ENCODE peak calls at places on chromosome 18, in seven cellular contexts. Q is RPMI7951; N is HTR-8/SVneo; J is cardiac fibroblast; V is right lobe of liver; Z is GM04504; I is effector memory CD4-positive, alpha-beta T cell. H is an unnamed sample.

GRCh38 chr18:43077510-43078290 is 37.8 kb downstream of the RIT2 start:
- DNase-seq in I (no peak), N (no peak), Q (no peak), J (no peak), Z (no peak), V (no peak), H (no peak)

GRCh38 chr18:76805221-76805620 is 17.1 kb upstream of the ZNF236 start:
- DNase-seq in J (peak; percentile 56), N (no peak), Q (peak; percentile 38), V (no peak), I (no peak), Z (no peak), H (no peak)

GRCh38 chr18:29588446-29589100 is 1411.6 kb upstream of the CDH2 start:
- DNase-seq in Q (no peak), Z (no peak), J (no peak), N (no peak), I (no peak), V (no peak), H (no peak)

GRCh38 chr18:45874501-45875184 is 49.2 kb downstream of the SIGLEC15 start:
- DNase-seq in J (peak; percentile 43), N (no peak), V (no peak), Q (peak; percentile 78), I (peak; percentile 43), Z (peak; percentile 4), H (peak; percentile 26)

GRCh38 chr18:48328473-48329205 is 80.5 kb downstream of the ZBTB7C start:
- DNase-seq in V (no peak), J (peak; percentile 73), I (no peak), Q (peak; percentile 66), N (peak; percentile 27), Z (no peak), H (no peak)

GRCh38 chr18:13176847-13177246 is 41.7 kb upstream of the LDLRAD4 start:
- DNase-seq in I (no peak), J (no peak), V (no peak), N (no peak), Q (no peak), Z (no peak), H (no peak)

GRCh38 chr18:33871363-33872025 is 293.5 kb downstream of the ASXL3 start:
- DNase-seq in V (no peak), Q (no peak), J (no peak), I (no peak), Z (no peak), N (no peak), H (no peak)

GRCh38 chr18:73791081-73791480 is 356.6 kb downstream of the FBXO15 start:
- DNase-seq in J (no peak), Z (peak; percentile 10), I (no peak), V (no peak), N (no peak), Q (peak; percentile 65), H (no peak)

GRCh38 chr18:58848685-58849084 is 16.0 kb upstream of the ZNF532 start:
- DNase-seq in N (peak; percentile 62), Z (no peak), J (peak; percentile 74), V (no peak), Q (peak; percentile 78), I (no peak), H (no peak)

GRCh38 chr18:28411806-28412205 is 234.9 kb upstream of the CDH2 start:
- DNase-seq in J (peak; percentile 67), I (no peak), Q (peak; percentile 45), V (no peak), Z (peak; percentile 71), N (no peak), H (no peak)

GRCh38 chr18:13437801-13438506 is 219.4 kb downstream of the LDLRAD4 start:
- DNase-seq in N (no peak), Q (no peak), I (peak; percentile 46), J (no peak), Z (no peak), V (no peak), H (peak; percentile 76)

GRCh38 chr18:10329116-10329515 is 125.3 kb upstream of the APCDD1 start:
- DNase-seq in J (peak; percentile 4), Z (no peak), I (no peak), V (no peak), Q (peak; percentile 59), N (no peak), H (no peak)

GRCh38 chr18:56235061-56235772 is 403.2 kb downstream of the TXNL1 start:
- DNase-seq in Z (no peak), J (no peak), N (no peak), Q (no peak), V (no peak), I (no peak), H (no peak)

GRCh38 chr18:27298215-27298804 is 113.2 kb upstream of the CHST9 start:
- DNase-seq in V (no peak), N (no peak), J (no peak), Q (no peak), Z (no peak), I (no peak), H (no peak)

GRCh38 chr18:13726972-13727331 is 479 bp downstream of the RNMT start:
- DNase-seq in N (no peak), Z (no peak), V (peak; percentile 62), J (peak; percentile 61), I (no peak), Q (peak; percentile 47), H (peak; percentile 32)

H was measured in T-helper 1 cell.